ENCODE peak calls at places on chromosomes 3 and 15, in five cellular contexts. Z, C, X, A and Q are unnamed samples.

GRCh38 chr3:125050486-125051172 is 5.2 kb downstream of the HEG1 start:
- DNase-seq in Z (no peak), A (no peak), C (no peak), X (no peak), Q (no peak)

GRCh38 chr3:74271541-74271940 is 342.9 kb downstream of the CNTN3 start:
- DNase-seq in C (no peak), X (no peak), A (no peak), Z (no peak), Q (no peak)

GRCh38 chr3:108051005-108051404 is 39.8 kb downstream of the CD47 start:
- DNase-seq in Z (no peak), C (no peak), A (no peak), X (no peak), Q (no peak)

GRCh38 chr15:86892774-86893449 is 813.2 kb downstream of the AGBL1 start:
- DNase-seq in C (no peak), X (no peak), A (no peak), Z (no peak), Q (no peak)

GRCh38 chr15:61828860-61829513 is 231.3 kb downstream of the VPS13C start:
- DNase-seq in Z (no peak), X (no peak), C (no peak), A (no peak), Q (no peak)

GRCh38 chr3:140629351-140630137 is 48.3 kb upstream of the TRIM42 start:
- DNase-seq in C (no peak), A (no peak), X (no peak), Z (peak), Q (no peak)

GRCh38 chr15:25674948-25675347 is 188.2 kb downstream of the ATP10A start:
- DNase-seq in C (no peak), A (no peak), X (peak), Z (no peak), Q (no peak)

GRCh38 chr15:54014067-54014466 is 35.8 kb downstream of the UNC13C start:
- DNase-seq in X (no peak), C (no peak), Z (no peak), A (no peak), Q (no peak)

GRCh38 chr3:178202199-178202598 is 334.0 kb upstream of the KCNMB2 start:
- DNase-seq in C (no peak), A (no peak), Z (peak), X (no peak), Q (no peak)

GRCh38 chr3:55190296-55190695 is 262.4 kb upstream of the LRTM1 start:
- DNase-seq in X (no peak), Z (no peak), A (no peak), C (no peak), Q (no peak)

GRCh38 chr3:46829699-46830208 is 33.5 kb downstream of the MYL3 start:
- DNase-seq in A (no peak), Z (no peak), X (no peak), C (no peak), Q (no peak)

GRCh38 chr15:68218847-68219798 is 10.4 kb downstream of the CLN6 start:
- DNase-seq in C (no peak), A (no peak), Z (no peak), X (no peak), Q (no peak)

GRCh38 chr15:82850731-82851130 is 41.3 kb downstream of the WHAMM start:
- DNase-seq in X (no peak), C (no peak), A (no peak), Z (no peak), Q (no peak)

GRCh38 chr3:145125307-145125706 is 1035.7 kb downstream of the PLOD2 start:
- DNase-seq in A (no peak), X (no peak), Z (no peak), C (no peak), Q (no peak)

GRCh38 chr15:80203361-80203885 is 48.6 kb downstream of the CTXND1 start:
- DNase-seq in A (no peak), X (no peak), Z (no peak), C (no peak), Q (no peak)

GRCh38 chr3:102036015-102036414 is 186.7 kb downstream of the NFKBIZ start:
- DNase-seq in Z (no peak), C (no peak), A (no peak), X (no peak), Q (no peak)

GRCh38 chr3:152241142-152242067 is 27.3 kb upstream of the MBNL1 start:
- DNase-seq in C (no peak), A (no peak), Z (no peak), X (no peak), Q (no peak)

GRCh38 chr15:40500584-40501330 is 30.0 kb downstream of the CHST14 start:
- DNase-seq in X (no peak), Z (no peak), A (no peak), C (no peak), Q (no peak)

GRCh38 chr3:14509796-14510100 is 30.4 kb downstream of the GRIP2 start:
- DNase-seq in X (peak), C (no peak), Z (no peak), A (no peak), Q (no peak)

GRCh38 chr3:187013080-187013838 is 82.9 kb downstream of the ST6GAL1 start:
- DNase-seq in Z (no peak), X (no peak), A (no peak), C (no peak), Q (no peak)

GRCh38 chr3:50433954-50434353 is 69.5 kb downstream of the CACNA2D2 start:
- DNase-seq in X (peak), Z (peak), C (no peak), A (no peak), Q (no peak)

GRCh38 chr3:109316162-109316730 is at the start of gene DPPA2:
- DNase-seq in C (no peak), A (no peak), X (no peak), Z (no peak), Q (no peak)

GRCh38 chr3:89876116-89876515 is 768.7 kb downstream of the EPHA3 start:
- DNase-seq in C (no peak), X (no peak), Z (no peak), A (no peak), Q (no peak)

GRCh38 chr3:107938128-107938527 is 152.7 kb downstream of the CD47 start:
- DNase-seq in X (no peak), C (no peak), A (no peak), Z (peak), Q (no peak)

GRCh38 chr3:59820352-59820934 is 770.6 kb upstream of the CFAP20DC start:
- DNase-seq in A (no peak), Z (peak), X (no peak), C (no peak), Q (no peak)

GRCh38 chr3:32842987-32843386 is 25.2 kb downstream of the TRIM71 start:
- DNase-seq in X (no peak), A (no peak), C (no peak), Z (no peak), Q (no peak)

GRCh38 chr3:52983336-52983807 is 62.5 kb downstream of the SFMBT1 start:
- DNase-seq in X (no peak), A (peak), C (peak), Z (no peak), Q (no peak)

GRCh38 chr15:38029741-38030140 is 95.3 kb downstream of the TMCO5A start:
- DNase-seq in C (no peak), A (no peak), X (no peak), Z (no peak), Q (no peak)

GRCh38 chr3:134677196-134677986 is 26.6 kb upstream of the KY start:
- DNase-seq in X (no peak), Z (peak), A (no peak), C (no peak), Q (no peak)

GRCh38 chr15:77186518-77187095 is 115.7 kb upstream of the TSPAN3 start:
- DNase-seq in X (no peak), C (no peak), Z (peak), A (no peak), Q (no peak)

GRCh38 chr15:46251873-46252272 is 617.0 kb downstream of the SQOR start:
- DNase-seq in C (no peak), A (no peak), Z (peak), X (no peak), Q (no peak)

GRCh38 chr3:130850044-130850797 is 43.7 kb upstream of the ATP2C1 start:
- DNase-seq in Z (peak), C (no peak), X (no peak), A (no peak), Q (no peak)

GRCh38 chr3:126679831-126680677 is 24.0 kb upstream of the CHCHD6 start:
- DNase-seq in C (no peak), Z (no peak), X (no peak), A (no peak), Q (peak)

GRCh38 chr3:107198522-107199271 is 178.5 kb upstream of the CCDC54 start:
- DNase-seq in C (no peak), A (no peak), Z (no peak), X (no peak), Q (no peak)

GRCh38 chr15:48090115-48090514 is 30.7 kb upstream of the SLC24A5 start:
- DNase-seq in X (no peak), A (no peak), Z (no peak), C (no peak), Q (no peak)

GRCh38 chr3:69082805-69083204 is 1.9 kb upstream of the ARL6IP5 start:
- DNase-seq in C (peak), X (no peak), A (peak), Z (peak), Q (no peak)

GRCh38 chr15:52445954-52446353 is 82.7 kb downstream of the MYO5A start:
- DNase-seq in Z (no peak), A (no peak), C (no peak), X (no peak), Q (no peak)